ENCODE peak calls at places on chromosomes 2 and 18, in six cellular contexts. W, F, G, U, X and I are unnamed samples.

GRCh38 chr2:24421668-24422067 is 61.3 kb upstream of the ITSN2 start:
- DNase-seq in W (peak; percentile 93), F (peak; percentile 80), G (no peak), U (peak; percentile 36), X (peak; percentile 22), I (peak; percentile 34)

GRCh38 chr2:7847321-7847720 is 834.5 kb upstream of the ID2 start:
- DNase-seq in W (no peak), F (no peak), G (no peak), U (no peak), X (no peak), I (no peak)

GRCh38 chr18:47883771-47884413 is 46.6 kb downstream of the SMAD2 start:
- DNase-seq in W (no peak), F (no peak), G (no peak), U (no peak), X (peak; percentile 81), I (no peak)

GRCh38 chr2:197383825-197384224 is 51.0 kb downstream of the SF3B1 start:
- DNase-seq in W (no peak), F (no peak), G (no peak), U (no peak), X (no peak), I (peak; percentile 23)

GRCh38 chr2:152011724-152012123 is 87.1 kb downstream of the CACNB4 start:
- DNase-seq in W (no peak), F (no peak), G (no peak), U (no peak), X (no peak), I (no peak)

GRCh38 chr18:49227456-49227855 is 233.0 kb downstream of the DYM start:
- DNase-seq in W (no peak), F (peak; percentile 80), G (no peak), U (no peak), X (no peak), I (no peak)

GRCh38 chr2:219023045-219023605 is 18.2 kb downstream of the CFAP65 start:
- DNase-seq in W (no peak), F (no peak), G (no peak), U (no peak), X (no peak), I (no peak)

GRCh38 chr2:180202591-180202990 is 195.5 kb upstream of the CWC22 start:
- DNase-seq in W (no peak), F (no peak), G (no peak), U (no peak), X (no peak), I (no peak)

GRCh38 chr2:233359823-233360222 is 5.5 kb downstream of the DGKD start:
- DNase-seq in W (no peak), F (no peak), G (no peak), U (no peak), X (no peak), I (no peak)

GRCh38 chr2:68741238-68741637 is 6.6 kb downstream of the ARHGAP25 start:
- DNase-seq in W (no peak), F (no peak), G (no peak), U (no peak), X (peak; percentile 39), I (no peak)

GRCh38 chr2:197145471-197146056 is 165.0 kb downstream of the ANKRD44 start:
- DNase-seq in W (no peak), F (peak; percentile 83), G (no peak), U (no peak), X (no peak), I (no peak)

GRCh38 chr18:2515408-2515807 is 55.9 kb downstream of the METTL4 start:
- DNase-seq in W (no peak), F (no peak), G (no peak), U (no peak), X (peak; percentile 96), I (no peak)

GRCh38 chr2:10332402-10333246 is 29.9 kb downstream of the HPCAL1 start:
- DNase-seq in W (no peak), F (no peak), G (peak; percentile 29), U (no peak), X (no peak), I (peak; percentile 67)

GRCh38 chr2:210540471-210541257 is 15.7 kb upstream of the CPS1 start:
- DNase-seq in W (no peak), F (no peak), G (no peak), U (no peak), X (no peak), I (peak; percentile 6)

GRCh38 chr2:210539035-210539434 is 17.4 kb upstream of the CPS1 start:
- DNase-seq in W (no peak), F (no peak), G (no peak), U (no peak), X (no peak), I (no peak)

GRCh38 chr2:210537021-210537650 is 19.3 kb upstream of the CPS1 start:
- DNase-seq in W (no peak), F (no peak), G (no peak), U (no peak), X (no peak), I (no peak)

GRCh38 chr2:210541280-210541902 is 15.0 kb upstream of the CPS1 start:
- DNase-seq in W (no peak), F (no peak), G (no peak), U (no peak), X (no peak), I (no peak)

GRCh38 chr2:210539578-210540416 is 16.6 kb upstream of the CPS1 start:
- DNase-seq in W (no peak), F (no peak), G (no peak), U (no peak), X (no peak), I (no peak)
- H3K4me3 ChIP-seq in W (no peak overlapping the region), F (no peak overlapping the region), G (no peak overlapping the region), U (no peak overlapping the region), X (no peak overlapping the region), I (no peak overlapping the region)

GRCh38 chr2:45010706-45011036 is 1.4 kb upstream of the SIX2 start:
- DNase-seq in W (no peak), F (no peak), G (no peak), U (no peak), X (no peak), I (no peak)

GRCh38 chr2:45011621-45012602 is 2.7 kb upstream of the SIX2 start:
- DNase-seq in W (no peak), F (no peak), G (no peak), U (no peak), X (no peak), I (peak; percentile 30)

GRCh38 chr2:45013229-45014015 is 4.2 kb upstream of the SIX2 start:
- DNase-seq in W (no peak), F (no peak), G (no peak), U (no peak), X (no peak), I (peak; percentile 79)

GRCh38 chr2:45014016-45014702 is 4.9 kb upstream of the SIX2 start:
- DNase-seq in W (no peak), F (no peak), G (no peak), U (peak; percentile 53), X (no peak), I (peak; percentile 98)

DNA sequence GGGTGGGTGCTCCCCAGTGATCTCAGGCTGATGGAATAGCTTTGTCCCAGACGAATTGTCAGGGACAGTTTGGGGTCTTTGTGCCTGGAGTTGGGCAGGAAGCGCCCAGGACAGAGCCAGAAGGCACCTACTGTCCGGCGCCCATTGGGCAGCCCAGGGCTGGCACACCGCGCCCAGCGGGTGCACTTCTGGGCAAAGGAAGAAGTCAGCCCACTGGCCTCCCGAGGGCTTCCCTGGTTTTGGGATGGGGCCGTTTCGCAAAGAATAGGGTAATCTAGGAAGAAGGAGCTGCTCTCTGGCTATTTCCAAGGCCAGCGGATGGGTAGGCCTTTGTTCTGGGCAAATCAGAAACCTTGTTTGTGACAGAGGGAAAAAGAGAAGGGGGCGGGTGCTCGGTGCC is 3.5 kb upstream of the SIX2 start:
- DNase-seq in W (no peak), F (no peak), G (no peak), U (no peak), X (no peak), I (no peak)
- H3K27me3 ChIP-seq in W (no peaks in the 10 kb centered on the region), F (peaks cover 61% of the 10 kb centered on the region), G (peaks cover 46% of the 10 kb centered on the region), U (no peaks in the 10 kb centered on the region), X (peaks cover 86% of the 10 kb centered on the region), I (peaks cover 69% of the 10 kb centered on the region)

DNA sequence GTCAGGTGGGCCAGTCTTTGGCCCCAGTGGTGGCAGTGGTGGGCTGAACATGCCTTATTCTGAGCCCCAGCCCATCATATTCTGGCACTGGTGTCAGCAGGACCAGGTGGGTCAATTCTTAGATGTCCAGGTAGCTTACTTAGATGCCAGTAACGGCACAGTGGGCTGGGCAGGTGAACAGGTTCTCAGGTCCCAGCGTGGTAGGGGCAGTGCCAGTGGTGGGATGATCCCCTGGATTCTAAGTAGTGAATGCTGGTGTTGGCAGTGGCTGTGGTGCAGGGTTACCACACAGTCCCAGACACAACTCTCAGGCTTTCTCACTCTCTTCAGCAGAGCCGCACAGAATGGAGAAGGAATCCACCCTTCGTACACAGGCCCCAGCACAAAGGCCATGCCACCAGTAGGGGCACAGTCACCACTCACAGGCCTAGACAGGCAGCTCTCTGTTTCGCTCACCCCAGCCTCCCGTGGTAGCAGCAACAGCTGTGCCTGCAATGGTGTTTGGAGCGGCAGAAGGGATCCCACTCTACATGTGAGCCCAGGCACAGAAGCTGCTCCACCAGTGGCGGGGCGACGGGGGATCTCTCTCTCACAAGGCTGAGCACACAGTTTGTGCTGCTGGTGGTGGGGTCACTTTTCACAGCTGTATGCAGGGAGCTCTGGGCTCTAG is 97.3 kb downstream of the ANKRD12 start:
- DNase-seq in W (no peak), F (no peak), G (no peak), U (no peak), X (no peak), I (peak; percentile 18)
- H3K36me3 ChIP-seq in W (peaks cover 84% of the 10 kb centered on the region), F (peaks cover 51% of the 10 kb centered on the region), G (peaks cover 5% of the 10 kb centered on the region), U (peaks cover 6% of the 10 kb centered on the region), X (no peaks in the 10 kb centered on the region), I (no peaks in the 10 kb centered on the region)

DNA sequence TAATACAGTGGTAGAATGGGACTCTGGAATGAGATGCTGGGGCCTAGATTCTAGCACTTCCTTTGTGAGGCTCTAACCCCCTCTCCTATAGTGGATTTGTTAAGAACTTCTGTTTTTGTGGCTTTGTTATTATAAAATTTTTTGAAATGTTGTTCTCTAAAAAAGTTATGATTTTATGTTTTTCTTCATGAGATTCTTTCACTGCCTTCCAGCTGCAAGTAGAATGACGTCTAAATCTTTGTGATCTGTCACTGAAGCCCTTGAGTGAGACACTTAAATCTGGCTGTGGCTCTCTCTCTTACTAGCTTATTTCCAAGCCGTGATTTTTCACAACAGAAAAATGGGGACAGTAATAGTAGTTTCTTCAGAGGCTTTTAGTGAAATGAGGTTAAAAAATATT is 1.6 kb downstream of the CASP8 start:
- DNase-seq in W (no peak), F (no peak), G (no peak), U (no peak), X (no peak), I (no peak)
- H3K4me3 ChIP-seq in W (no peak overlapping the region), F (peak overlapping the region; percentile 51), G (no peak overlapping the region), U (peak overlapping the region; percentile 49), X (no peak overlapping the region), I (no peak overlapping the region)